ENCODE peak calls at places on chromosomes 5 and 9, in seven cellular contexts. T is MM.1S; I is gastrocnemius medialis; M is LoVo; U is glutamatergic neuron; V is effector memory CD4-positive, alpha-beta T cell; Y is WTC11. N is an unnamed sample.

GRCh38 chr9:113492343-113493079 is 29.0 kb downstream of the RGS3 start:
- DNase-seq in M (no peak), Y (no peak), I (peak), T (no peak), U (no peak), V (no peak), N (no peak)

GRCh38 chr5:1255081-1255561 is 29.9 kb downstream of the SLC6A18 start:
- DNase-seq in T (no peak), V (peak), M (no peak), Y (no peak), U (no peak), I (no peak), N (peak)

GRCh38 chr9:134378901-134379338 is 52.7 kb downstream of the RXRA start:
- DNase-seq in T (no peak), Y (no peak), I (peak), V (no peak), M (peak), U (peak), N (no peak)

GRCh38 chr5:131538177-131538593 is 96.8 kb downstream of the RAPGEF6 start:
- DNase-seq in M (no peak), T (no peak), I (no peak), U (no peak), Y (no peak), V (no peak), N (no peak)

GRCh38 chr9:94802795-94803194 is 76.3 kb downstream of the AOPEP start:
- DNase-seq in U (no peak), M (peak), Y (no peak), T (peak), I (no peak), V (no peak), N (no peak)

GRCh38 chr9:124054671-124055212 is 43.2 kb downstream of the LHX2 start:
- DNase-seq in V (no peak), U (no peak), I (no peak), T (peak), Y (peak), M (peak), N (no peak)

GRCh38 chr5:132962429-132962928 is 955 bp downstream of the AFF4 start:
- DNase-seq in I (no peak), T (peak), M (peak), V (no peak), Y (no peak), U (peak), N (no peak)

GRCh38 chr5:159965031-159965837 is 43.7 kb upstream of the TTC1 start:
- DNase-seq in Y (peak), T (no peak), U (peak), I (no peak), V (no peak), M (peak), N (no peak)

GRCh38 chr5:109529520-109529919 is 119.7 kb upstream of the PJA2 start:
- DNase-seq in V (no peak), I (peak), U (no peak), Y (no peak), T (no peak), M (no peak), N (peak)

GRCh38 chr5:55896663-55897062 is 45.5 kb downstream of the IL31RA start:
- DNase-seq in Y (no peak), V (no peak), M (no peak), T (no peak), U (no peak), I (no peak), N (no peak)

GRCh38 chr5:91486638-91487037 is 103.5 kb upstream of the ARRDC3 start:
- DNase-seq in Y (no peak), V (no peak), I (no peak), M (no peak), T (no peak), U (no peak), N (no peak)

GRCh38 chr5:43661102-43661501 is 58.1 kb downstream of the NNT start:
- DNase-seq in U (no peak), M (peak), I (no peak), V (no peak), T (peak), Y (peak), N (no peak)

GRCh38 chr9:136587145-136587943 is 41.5 kb upstream of the NOTCH1 start:
- DNase-seq in T (no peak), Y (peak), U (no peak), I (peak), M (no peak), V (no peak), N (peak)

GRCh38 chr5:38104497-38105230 is 153.7 kb upstream of the EGFLAM start:
- DNase-seq in Y (peak), M (no peak), T (no peak), I (no peak), U (no peak), V (no peak), N (no peak)

GRCh38 chr9:130288926-130289705 is 23.6 kb downstream of the HMCN2 start:
- DNase-seq in I (no peak), Y (no peak), T (no peak), M (no peak), U (no peak), V (no peak), N (no peak)

GRCh38 chr9:81759680-81760215 is 70.4 kb upstream of the TLE1 start:
- DNase-seq in T (no peak), M (no peak), Y (no peak), I (no peak), U (no peak), V (no peak), N (no peak)

N was measured in Right ventricle myocardium inferior.